ENCODE peak calls at places on chromosomes 16 and 17, in nine cellular contexts. K is psoas muscle; A is small intestine; P is ovary; G is uterus; M is pancreas; W is tibial artery; S is K562; C is CD8-positive, alpha-beta T cell. D is an unnamed sample.

GRCh38 chr17:13477180-13477611 is 124.5 kb downstream of the HS3ST3A1 start:
- DNase-seq in K (no peak), A (no peak), P (no peak), G (no peak), M (no peak), W (no peak), S (no peak), C (no peak), D (no peak)

GRCh38 chr16:87538160-87538559 is 45.3 kb upstream of the ZCCHC14 start:
- DNase-seq in K (no peak), A (no peak), P (no peak), G (no peak), M (no peak), W (no peak), S (no peak), C (no peak), D (no peak)

GRCh38 chr16:56634715-56635440 is 2.4 kb downstream of the MT1M start:
- DNase-seq in K (no peak), A (no peak), P (no peak), G (no peak), M (no peak), W (no peak), S (no peak), C (no peak), D (no peak)

GRCh38 chr16:4261557-4262172 is 11.2 kb downstream of the TFAP4 start:
- DNase-seq in K (peak; percentile 41), A (no peak), P (peak; percentile 54), G (peak; percentile 39), M (no peak), W (no peak), S (peak; percentile 67), C (peak; percentile 41), D (peak; percentile 55)

GRCh38 chr16:84979516-84979915 is 31.8 kb downstream of the ZDHHC7 start:
- DNase-seq in K (no peak), A (no peak), P (no peak), G (no peak), M (no peak), W (no peak), S (no peak), C (no peak), D (no peak)

GRCh38 chr16:69718365-69718764 is 8.0 kb downstream of the NQO1 start:
- DNase-seq in K (no peak), A (no peak), P (no peak), G (no peak), M (no peak), W (no peak), S (no peak), C (no peak), D (no peak)

GRCh38 chr16:69105501-69106361 is at the start of gene HAS3:
- DNase-seq in K (no peak), A (peak; percentile 65), P (no peak), G (no peak), M (peak; percentile 61), W (no peak), S (peak; percentile 85), C (peak; percentile 20), D (no peak)

GRCh38 chr17:40070895-40071719 is 8.3 kb downstream of the THRA start:
- DNase-seq in K (peak; percentile 73), A (peak; percentile 97), P (peak; percentile 77), G (peak; percentile 80), M (peak; percentile 96), W (peak; percentile 81), S (peak; percentile 61), C (no peak), D (peak; percentile 92)

GRCh38 chr16:89953671-89954406 is 5.3 kb downstream of the DEF8 start:
- DNase-seq in K (no peak), A (no peak), P (no peak), G (no peak), M (no peak), W (no peak), S (no peak), C (no peak), D (no peak)
- H3K4me1 ChIP-seq in K (no peaks in the 10 kb centered on the region), A (no peaks in the 10 kb centered on the region), P (peaks cover 5% of the 10 kb centered on the region), G (peaks cover 9% of the 10 kb centered on the region), M (peaks cover 5% of the 10 kb centered on the region), W (peaks cover 10% of the 10 kb centered on the region), S (peaks cover 31% of the 10 kb centered on the region), C (peaks cover 9% of the 10 kb centered on the region), D (peaks cover 3% of the 10 kb centered on the region)

GRCh38 chr16:19410435-19411153 is 7.1 kb upstream of the TMC5 start:
- DNase-seq in K (no peak), A (peak; percentile 69), P (no peak), G (no peak), M (no peak), W (peak; percentile 24), S (no peak), C (no peak), D (peak; percentile 78)
- H3K4me3 ChIP-seq in K (peak overlapping the region; percentile 45), A (peak overlapping the region; percentile 62), P (peak overlapping the region; percentile 27), G (no peak overlapping the region), M (peak overlapping the region; percentile 48), W (peak overlapping the region; percentile 28), S (no peak overlapping the region), C (no peak overlapping the region), D (peak overlapping the region; percentile 50)

GRCh38 chr16:324201-324450 is 28.4 kb downstream of the AXIN1 start:
- DNase-seq in K (no peak), A (no peak), P (no peak), G (no peak), M (no peak), W (no peak), S (no peak), C (no peak), D (no peak)
- H3K4me1 ChIP-seq in K (peaks cover 13% of the 10 kb centered on the region), A (peaks cover 9% of the 10 kb centered on the region), P (no peaks in the 10 kb centered on the region), G (no peaks in the 10 kb centered on the region), M (peaks cover 8% of the 10 kb centered on the region), W (peaks cover 22% of the 10 kb centered on the region), S (peaks cover 57% of the 10 kb centered on the region), C (peaks cover 69% of the 10 kb centered on the region), D (peaks cover 49% of the 10 kb centered on the region)

GRCh38 chr16:2029350-2029749 is 2.6 kb downstream of the NHERF2 start:
- DNase-seq in K (no peak), A (no peak), P (no peak), G (no peak), M (no peak), W (no peak), S (no peak), C (no peak), D (no peak)
- H3K4me3 ChIP-seq in K (peak overlapping the region; percentile 78), A (no peak overlapping the region), P (no peak overlapping the region), G (no peak overlapping the region), M (no peak overlapping the region), W (peak overlapping the region; percentile 62), S (no peak overlapping the region), C (no peak overlapping the region), D (no peak overlapping the region)

GRCh38 chr17:1371893-1372590 is 28.0 kb downstream of the YWHAE start:
- DNase-seq in K (no peak), A (no peak), P (no peak), G (no peak), M (no peak), W (no peak), S (no peak), C (no peak), D (no peak)

GRCh38 chr17:1375615-1376014 is 24.4 kb downstream of the YWHAE start:
- DNase-seq in K (no peak), A (no peak), P (no peak), G (no peak), M (no peak), W (no peak), S (no peak), C (peak; percentile 24), D (no peak)

GRCh38 chr17:1372618-1373017 is 27.4 kb downstream of the YWHAE start:
- DNase-seq in K (no peak), A (no peak), P (no peak), G (no peak), M (no peak), W (no peak), S (no peak), C (no peak), D (no peak)

GRCh38 chr17:1374426-1375177 is 25.4 kb downstream of the YWHAE start:
- DNase-seq in K (no peak), A (peak; percentile 40), P (no peak), G (no peak), M (no peak), W (no peak), S (no peak), C (no peak), D (no peak)

GRCh38 chr17:1373710-1374237 is 26.2 kb downstream of the YWHAE start:
- DNase-seq in K (no peak), A (no peak), P (no peak), G (no peak), M (no peak), W (no peak), S (no peak), C (no peak), D (no peak)
- H3K4me1 ChIP-seq in K (peaks cover 83% of the 10 kb centered on the region), A (peaks cover 26% of the 10 kb centered on the region), P (peaks cover 27% of the 10 kb centered on the region), G (peaks cover 21% of the 10 kb centered on the region), M (peaks cover 48% of the 10 kb centered on the region), W (peaks cover 97% of the 10 kb centered on the region), S (no peaks in the 10 kb centered on the region), C (peaks cover 52% of the 10 kb centered on the region), D (peaks cover 53% of the 10 kb centered on the region)

GRCh38 chr17:74429604-74430384 is 2.1 kb upstream of the GPRC5C start:
- DNase-seq in K (no peak), A (peak; percentile 69), P (peak; percentile 66), G (no peak), M (peak; percentile 57), W (no peak), S (no peak), C (no peak), D (peak; percentile 74)

GRCh38 chr17:74431568-74432483 is at the start of gene GPRC5C:
- DNase-seq in K (peak; percentile 79), A (peak; percentile 93), P (peak; percentile 91), G (peak; percentile 81), M (peak; percentile 93), W (peak; percentile 81), S (peak; percentile 56), C (peak; percentile 31), D (peak; percentile 96)

GRCh38 chr17:74430385-74430705 is 1.5 kb upstream of the GPRC5C start:
- DNase-seq in K (no peak), A (no peak), P (no peak), G (no peak), M (no peak), W (no peak), S (no peak), C (no peak), D (no peak)

GRCh38 chr17:74432484-74433391 is 850 bp downstream of the GPRC5C start:
- DNase-seq in K (no peak), A (no peak), P (no peak), G (no peak), M (no peak), W (no peak), S (no peak), C (no peak), D (no peak)

GRCh38 chr17:74430706-74431567 is 951 bp upstream of the GPRC5C start:
- DNase-seq in K (peak; percentile 93), A (peak; percentile 89), P (peak; percentile 96), G (peak; percentile 91), M (peak; percentile 96), W (peak; percentile 87), S (peak; percentile 64), C (no peak), D (peak; percentile 87)
- H3K4me3 ChIP-seq in K (peak overlapping the region; percentile 90), A (peak overlapping the region; percentile 82), P (peak overlapping the region; percentile 52), G (peak overlapping the region; percentile 41), M (peak overlapping the region; percentile 82), W (peak overlapping the region; percentile 84), S (peak overlapping the region; percentile 17), C (peak overlapping the region; percentile 30), D (peak overlapping the region; percentile 7)

D was measured in mucosa of descending colon.